ENCODE peak calls at places on chromosome 2, in seven cellular contexts. G is upper lobe of right lung, M is ascending aorta, S is psoas muscle, Q is K562, A is brain microvascular endothelial cell, X is fibroblast of lung. L is an unnamed sample.

GRCh38 chr2:216606551-216607527 is 26.4 kb upstream of the IGFBP2 start:
- DNase-seq in Q (no peak), X (no peak), G (no peak), A (no peak), M (no peak), S (no peak), L (no peak)

GRCh38 chr2:157281316-157281715 is 23.8 kb downstream of the GALNT5 start:
- DNase-seq in A (no peak), X (no peak), G (no peak), Q (no peak), M (no peak), S (no peak), L (no peak)

GRCh38 chr2:237517990-237518389 is 30.9 kb downstream of the MLPH start:
- DNase-seq in G (no peak), X (no peak), Q (no peak), M (no peak), S (no peak), A (no peak), L (no peak)

GRCh38 chr2:118991554-118991953 is 49.6 kb downstream of the MARCO start:
- DNase-seq in X (no peak), G (peak), S (no peak), M (peak), Q (no peak), A (no peak), L (no peak)

GRCh38 chr2:215692387-215693079 is 256.7 kb upstream of the FN1 start:
- DNase-seq in G (no peak), Q (no peak), M (no peak), A (peak), S (no peak), X (peak), L (no peak)

GRCh38 chr2:70854416-70854815 is 18.8 kb upstream of the CD207 start:
- DNase-seq in G (no peak), X (no peak), S (no peak), Q (no peak), M (no peak), A (no peak), L (no peak)

GRCh38 chr2:239290618-239291504 is 110.0 kb downstream of the HDAC4 start:
- DNase-seq in G (peak), M (peak), A (no peak), Q (no peak), S (peak), X (peak), L (no peak)

GRCh38 chr2:72916743-72917137 is 579 bp upstream of the EMX1 start:
- DNase-seq in M (no peak), X (no peak), Q (no peak), S (no peak), A (no peak), G (no peak), L (no peak)

GRCh38 chr2:130920417-130921030 is 83.8 kb downstream of the ARHGEF4 start:
- DNase-seq in S (no peak), A (peak), Q (peak), M (peak), X (peak), G (no peak), L (peak)

GRCh38 chr2:71333619-71334018 is 2.0 kb downstream of the ZNF638 start:
- DNase-seq in X (peak), M (no peak), Q (no peak), S (no peak), G (no peak), A (no peak), L (no peak)

GRCh38 chr2:191692502-191693115 is 14.7 kb downstream of the NABP1 start:
- DNase-seq in M (no peak), X (no peak), Q (no peak), S (no peak), A (no peak), G (no peak), L (no peak)

GRCh38 chr2:7094113-7094760 is 177.0 kb downstream of the RNF144A start:
- DNase-seq in S (no peak), Q (no peak), A (peak), X (peak), M (no peak), G (no peak), L (peak)

GRCh38 chr2:150679456-150680120 is 192.1 kb upstream of the RND3 start:
- DNase-seq in Q (no peak), S (no peak), G (no peak), A (peak), M (no peak), X (peak), L (no peak)

GRCh38 chr2:113080134-113080533 is 12.4 kb downstream of the IL1F10 start:
- DNase-seq in G (no peak), S (no peak), A (peak), Q (peak), X (peak), M (no peak), L (no peak)

GRCh38 chr2:46561731-46562450 is 82.5 kb downstream of the TMEM247 start:
- DNase-seq in S (no peak), A (no peak), G (no peak), M (peak), X (no peak), Q (no peak), L (no peak)

GRCh38 chr2:240983996-240984498 is 14.4 kb upstream of the SNED1 start:
- DNase-seq in M (peak), Q (no peak), G (no peak), X (no peak), S (peak), A (no peak), L (no peak)

GRCh38 chr2:134713606-134714005 is 5.2 kb downstream of the TMEM163 start:
- DNase-seq in Q (no peak), X (no peak), A (no peak), G (no peak), S (no peak), M (no peak), L (no peak)

GRCh38 chr2:38074775-38075435 is 1.0 kb downstream of the CYP1B1 start:
- DNase-seq in M (no peak), A (no peak), G (peak), X (peak), S (peak), Q (no peak), L (no peak)

GRCh38 chr2:41910126-41910525 is 137.7 kb upstream of the PKDCC start:
- DNase-seq in Q (no peak), X (peak), G (no peak), M (no peak), A (peak), S (no peak), L (no peak)

GRCh38 chr2:159136405-159136804 is 150.1 kb downstream of the WDSUB1 start:
- DNase-seq in M (no peak), S (no peak), G (no peak), X (no peak), A (no peak), Q (no peak), L (no peak)
- H3K4me3 ChIP-seq in M (no peak), S (no peak), G (no peak), X (no peak), A (no peak), Q (no peak), L (no peak)

DNA sequence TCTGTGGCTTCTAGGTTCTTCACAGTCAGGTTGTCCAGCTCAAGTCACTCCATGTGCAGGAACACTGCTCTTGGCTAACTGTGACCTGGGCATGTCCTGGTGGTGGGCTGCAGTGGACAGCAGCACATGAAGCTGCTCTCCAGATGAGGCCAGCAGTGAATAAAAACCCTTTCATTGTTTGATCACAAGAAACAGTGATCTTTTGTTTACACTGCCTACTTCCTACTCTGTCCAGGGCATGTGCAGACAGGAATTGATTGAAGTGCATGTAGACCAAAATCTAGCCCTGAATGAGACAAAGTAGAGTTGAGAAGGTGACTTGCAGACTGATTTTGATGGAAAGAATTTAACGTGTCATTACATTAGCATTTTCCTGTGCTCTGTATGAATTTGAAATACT is 34.9 kb downstream of the BCL2L11 start:
- DNase-seq in S (no peak), Q (no peak), M (no peak), A (no peak), X (peak), G (no peak), L (no peak)
- TF ChIP-seq CTCF in S (no peak), Q (no peak), M (no peak), A (no peak), X (no peak), G (no peak), L (no peak)

GRCh38 chr2:194720461-194720860 is 936.6 kb upstream of the SLC39A10 start:
- DNase-seq in S (no peak), G (no peak), X (no peak), A (no peak), Q (no peak), M (no peak), L (no peak)
- H3K4me3 ChIP-seq in S (no peak), G (no peak), X (no peak), A (no peak), Q (no peak), M (no peak), L (no peak)

DNA sequence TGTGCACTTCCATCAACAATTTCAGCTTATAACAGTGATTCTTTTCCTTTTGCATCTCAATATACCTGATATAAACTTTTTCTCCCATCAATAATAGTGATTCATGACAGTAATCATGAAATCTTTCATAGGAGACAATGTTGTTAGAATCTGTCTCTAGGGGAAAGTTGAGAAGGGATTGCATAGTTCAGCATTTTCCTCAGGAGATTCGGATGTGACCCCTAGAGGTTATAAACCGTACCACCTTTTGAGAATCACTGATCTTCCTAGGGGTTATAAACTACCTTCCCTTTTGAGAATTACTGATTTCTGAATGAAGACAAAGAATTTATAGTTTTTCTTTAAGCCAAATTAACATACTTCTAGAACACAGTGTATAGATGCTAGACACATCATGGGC is 53.0 kb upstream of the GALNT3 start:
- DNase-seq in G (no peak), S (no peak), A (no peak), Q (no peak), X (no peak), M (no peak), L (no peak)
- TF ChIP-seq CTCF in G (no peak), S (no peak), A (no peak), Q (no peak), X (no peak), M (no peak), L (no peak)

L was measured in AG04449.